ENCODE peak calls at places on chromosome 2, in five cellular contexts. K is hepatocyte, P is GM23338, M is prostate gland, X is SJSA1. D is an unnamed sample.
A peak's percentile ranks its signal among the peaks of the same experiment; 100 is the strongest.

GRCh38 chr2:135773917-135774316 is 32.3 kb downstream of the UBXN4 start:
- DNase-seq in P (no peak), M (no peak), X (no peak), K (no peak), D (no peak)

GRCh38 chr2:328761-329160 is 40.9 kb upstream of the ALKAL2 start:
- DNase-seq in P (no peak), K (no peak), M (no peak), X (no peak), D (no peak)

GRCh38 chr2:56713161-56713676 is 529.4 kb downstream of the CCDC85A start:
- DNase-seq in X (peak; percentile 16), M (no peak), K (no peak), P (no peak), D (no peak)

GRCh38 chr2:156907806-156908205 is 349.7 kb upstream of the GALNT5 start:
- DNase-seq in K (no peak), P (no peak), X (no peak), M (no peak), D (no peak)

GRCh38 chr2:119264781-119265692 is 41.4 kb downstream of the STEAP3 start:
- DNase-seq in K (peak; percentile 72), X (peak; percentile 41), P (peak; percentile 84), M (peak; percentile 50), D (peak; percentile 84)

GRCh38 chr2:1527153-1527992 is 114.1 kb downstream of the TPO start:
- DNase-seq in P (no peak), M (no peak), X (no peak), K (no peak), D (no peak)

GRCh38 chr2:96549967-96550786 is 13.6 kb downstream of the ARID5A start:
- DNase-seq in K (peak; percentile 54), P (peak; percentile 95), M (no peak), X (no peak), D (peak; percentile 96)

GRCh38 chr2:39068757-39069515 is 51.9 kb downstream of the SOS1 start:
- DNase-seq in M (no peak), X (no peak), P (no peak), K (no peak), D (no peak)

GRCh38 chr2:114442545-114442944 is at the start of gene DPP10:
- DNase-seq in M (no peak), K (peak; percentile 66), X (no peak), P (peak; percentile 66), D (peak; percentile 10)

GRCh38 chr2:196233808-196234501 is 62.6 kb upstream of the STK17B start:
- DNase-seq in M (no peak), X (peak; percentile 41), P (no peak), K (no peak), D (no peak)

GRCh38 chr2:113890253-113891235 is 655 bp downstream of the ACTR3 start:
- DNase-seq in K (peak; percentile 74), P (peak; percentile 64), M (peak; percentile 77), X (peak; percentile 68), D (peak; percentile 78)

GRCh38 chr2:56483081-56483480 is 299.3 kb downstream of the CCDC85A start:
- DNase-seq in K (no peak), X (peak; percentile 10), M (no peak), P (no peak), D (no peak)

GRCh38 chr2:218026676-218027425 is 24.1 kb upstream of the TNS1 start:
- DNase-seq in M (peak; percentile 91), X (no peak), K (no peak), P (no peak), D (no peak)

GRCh38 chr2:71934595-71935263 is 212.9 kb downstream of the CYP26B1 start:
- DNase-seq in P (no peak), X (no peak), M (no peak), K (no peak), D (peak; percentile 9)

GRCh38 chr2:8543065-8543411 is 138.8 kb upstream of the ID2 start:
- DNase-seq in M (no peak), P (no peak), K (no peak), X (no peak), D (peak; percentile 59)

GRCh38 chr2:150459281-150459680 is 28.2 kb downstream of the RND3 start:
- DNase-seq in X (no peak), P (no peak), M (no peak), K (no peak), D (no peak)

GRCh38 chr2:207474871-207475485 is 54.8 kb upstream of the CREB1 start:
- DNase-seq in X (peak; percentile 59), K (peak; percentile 75), P (peak; percentile 84), M (peak; percentile 34), D (no peak)

GRCh38 chr2:217086038-217086522 is 226.2 kb upstream of the TNP1 start:
- DNase-seq in X (peak; percentile 76), M (no peak), K (no peak), P (no peak), D (no peak)

GRCh38 chr2:133422946-133423345 is 145.3 kb downstream of the NCKAP5 start:
- DNase-seq in K (no peak), P (no peak), X (no peak), M (no peak), D (no peak)

GRCh38 chr2:215906458-215906857 is 106.9 kb downstream of the MREG start:
- DNase-seq in X (no peak), M (no peak), P (no peak), K (no peak), D (no peak)

GRCh38 chr2:80016166-80016565 is 288.4 kb downstream of the LRRTM1 start:
- DNase-seq in K (no peak), X (no peak), P (no peak), M (no peak), D (no peak)

GRCh38 chr2:54577035-54577434 is 120.9 kb downstream of the SPTBN1 start:
- DNase-seq in M (peak; percentile 32), X (no peak), P (no peak), K (peak; percentile 67), D (no peak)

GRCh38 chr2:12326449-12327190 is 390.1 kb upstream of the TRIB2 start:
- DNase-seq in M (no peak), P (peak; percentile 62), X (no peak), K (no peak), D (peak; percentile 23)

GRCh38 chr2:31384351-31384750 is 30.2 kb downstream of the XDH start:
- DNase-seq in P (no peak), M (no peak), X (peak; percentile 50), K (peak; percentile 25), D (no peak)

GRCh38 chr2:109209412-109209811 is 80.4 kb downstream of the SH3RF3 start:
- DNase-seq in M (no peak), P (no peak), K (peak; percentile 32), X (peak; percentile 38), D (no peak)

GRCh38 chr2:109208951-109209335 is 79.9 kb downstream of the SH3RF3 start:
- DNase-seq in X (no peak), K (no peak), M (no peak), P (no peak), D (no peak)

GRCh38 chr2:109211324-109211723 is 82.3 kb downstream of the SH3RF3 start:
- DNase-seq in P (peak; percentile 17), K (no peak), M (no peak), X (no peak), D (peak; percentile 55)

GRCh38 chr2:109210431-109211200 is 81.6 kb downstream of the SH3RF3 start:
- DNase-seq in P (no peak), K (no peak), X (no peak), M (no peak), D (no peak)

DNA sequence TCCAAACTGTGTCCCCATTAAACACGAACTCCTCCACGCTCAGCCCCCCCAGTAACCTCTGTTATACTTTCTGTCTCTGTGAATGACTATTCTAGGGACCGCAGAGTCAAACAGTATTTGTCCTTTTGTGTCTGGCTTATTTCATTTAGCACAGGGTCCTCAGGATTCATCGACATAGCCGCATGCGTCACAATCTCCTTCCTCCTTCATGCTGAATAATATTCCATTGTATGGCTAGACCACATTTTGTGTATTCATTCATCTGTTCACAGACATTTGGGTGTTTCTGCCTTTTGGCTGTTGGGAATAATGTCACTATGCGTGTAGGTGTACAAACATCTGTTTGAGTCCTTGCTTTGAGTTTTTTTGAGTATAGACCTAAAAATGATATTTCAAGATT is 80.9 kb downstream of the SH3RF3 start:
- DNase-seq in X (no peak), K (no peak), M (no peak), P (no peak), D (no peak)
- H3K4me3 ChIP-seq in X (no peak overlapping the region), K (no peak overlapping the region), M (no peak overlapping the region), P (no peak overlapping the region), D (no peak overlapping the region)

GRCh38 chr2:194824450-194824849 is 832.6 kb upstream of the SLC39A10 start:
- DNase-seq in K (no peak), M (no peak), P (no peak), X (no peak), D (no peak)
- H3K27me3 ChIP-seq in K (no peaks in the 10 kb centered on the region), M (no peaks in the 10 kb centered on the region), P (no peaks in the 10 kb centered on the region), X (no peaks in the 10 kb centered on the region), D (no peaks in the 10 kb centered on the region)

DNA sequence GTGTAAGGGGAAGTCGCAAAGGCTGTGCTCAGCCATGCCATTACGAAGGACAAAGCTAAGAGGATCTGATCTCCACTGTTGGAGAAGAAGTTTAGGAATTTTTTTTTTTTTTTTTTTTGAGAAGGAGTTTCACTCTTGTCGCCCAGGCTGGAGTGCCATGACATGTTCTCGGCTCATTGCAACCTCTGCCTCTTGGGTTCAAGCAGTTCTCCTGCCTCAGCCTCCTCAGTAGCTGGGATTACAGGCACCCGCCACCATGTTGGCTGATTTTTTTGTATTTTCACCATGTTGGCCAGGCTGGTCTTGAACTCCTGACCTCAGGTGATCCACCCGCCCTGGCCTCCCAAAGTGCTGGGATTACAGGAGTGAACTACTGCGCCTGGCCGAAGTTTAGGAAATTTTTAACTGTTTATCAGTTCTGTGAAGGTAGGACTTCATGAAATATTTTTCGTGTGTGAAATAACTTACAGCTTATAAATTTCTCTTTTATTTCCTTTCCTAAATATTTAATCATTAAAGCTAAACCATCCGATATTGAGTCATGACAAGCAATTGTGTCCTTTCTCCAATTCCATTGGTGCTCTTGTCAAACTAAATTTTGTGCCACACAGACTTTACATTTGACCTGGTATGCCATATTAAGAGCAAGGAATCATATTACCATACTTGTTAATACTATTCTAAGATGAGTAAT is 22.2 kb downstream of the DDX1 start:
- DNase-seq in P (no peak), K (no peak), X (no peak), M (no peak), D (no peak)
- H3K36me3 ChIP-seq in P (peaks cover 24% of the 10 kb centered on the region), K (peaks cover 2% of the 10 kb centered on the region), X (peaks cover 56% of the 10 kb centered on the region), M (peaks cover 6% of the 10 kb centered on the region), D (peaks cover 13% of the 10 kb centered on the region)

GRCh38 chr2:181126311-181126710 is 145.9 kb downstream of the UBE2E3 start:
- DNase-seq in P (no peak), M (no peak), K (no peak), X (no peak), D (no peak)
- H3K4me3 ChIP-seq in P (no peak overlapping the region), M (no peak overlapping the region), K (no peak overlapping the region), X (no peak overlapping the region), D (no peak overlapping the region)